ENCODE peak calls at places on chromosomes 3 and 15, in nine cellular contexts. One of them, this sample, is unnamed.

GRCh38 chr3:58249358-58250092 is 11.9 kb downstream of the ABHD6 start:
- DNase-seq in tibial artery: no peak
- DNase-seq in upper lobe of right lung: no peak
- DNase-seq in esophagus squamous epithelium: no peak
- DNase-seq in neural progenitor cell: peak
- DNase-seq in trophoblast cell: no peak
- DNase-seq in astrocyte: no peak
- DNase-seq in cardiac muscle cell: peak
- DNase-seq in K562: no peak
- DNase-seq in this sample: peak

GRCh38 chr3:187684880-187685279 is 14.7 kb upstream of the SST start:
- DNase-seq in tibial artery: no peak
- DNase-seq in upper lobe of right lung: no peak
- DNase-seq in esophagus squamous epithelium: no peak
- DNase-seq in neural progenitor cell: no peak
- DNase-seq in trophoblast cell: peak
- DNase-seq in astrocyte: peak
- DNase-seq in cardiac muscle cell: peak
- DNase-seq in K562: no peak
- DNase-seq in this sample: no peak

GRCh38 chr3:148820885-148821284 is 6.7 kb upstream of the CPB1 start:
- DNase-seq in tibial artery: no peak
- DNase-seq in upper lobe of right lung: no peak
- DNase-seq in esophagus squamous epithelium: no peak
- DNase-seq in neural progenitor cell: no peak
- DNase-seq in trophoblast cell: no peak
- DNase-seq in astrocyte: no peak
- DNase-seq in cardiac muscle cell: no peak
- DNase-seq in K562: no peak
- DNase-seq in this sample: no peak

GRCh38 chr3:149384167-149384566 is 6.7 kb upstream of the TM4SF1 start:
- DNase-seq in tibial artery: no peak
- DNase-seq in upper lobe of right lung: no peak
- DNase-seq in esophagus squamous epithelium: no peak
- DNase-seq in neural progenitor cell: no peak
- DNase-seq in trophoblast cell: no peak
- DNase-seq in astrocyte: no peak
- DNase-seq in cardiac muscle cell: no peak
- DNase-seq in K562: no peak
- DNase-seq in this sample: no peak

GRCh38 chr3:13346481-13347389 is 73.4 kb downstream of the NUP210 start:
- DNase-seq in tibial artery: no peak
- DNase-seq in upper lobe of right lung: no peak
- DNase-seq in esophagus squamous epithelium: no peak
- DNase-seq in neural progenitor cell: peak
- DNase-seq in trophoblast cell: peak
- DNase-seq in astrocyte: no peak
- DNase-seq in cardiac muscle cell: no peak
- DNase-seq in K562: no peak
- DNase-seq in this sample: no peak

GRCh38 chr3:133995264-133995663 is 34.5 kb downstream of the SLCO2A1 start:
- DNase-seq in tibial artery: no peak
- DNase-seq in upper lobe of right lung: no peak
- DNase-seq in esophagus squamous epithelium: no peak
- DNase-seq in neural progenitor cell: no peak
- DNase-seq in trophoblast cell: no peak
- DNase-seq in astrocyte: no peak
- DNase-seq in cardiac muscle cell: no peak
- DNase-seq in K562: no peak
- DNase-seq in this sample: no peak

GRCh38 chr3:4889896-4890295 is 89.3 kb upstream of the BHLHE40 start:
- DNase-seq in tibial artery: no peak
- DNase-seq in upper lobe of right lung: no peak
- DNase-seq in esophagus squamous epithelium: no peak
- DNase-seq in neural progenitor cell: no peak
- DNase-seq in trophoblast cell: no peak
- DNase-seq in astrocyte: peak
- DNase-seq in cardiac muscle cell: peak
- DNase-seq in K562: no peak
- DNase-seq in this sample: no peak

GRCh38 chr15:95329362-95329761 is 1001.1 kb upstream of the NR2F2 start:
- DNase-seq in tibial artery: no peak
- DNase-seq in upper lobe of right lung: no peak
- DNase-seq in esophagus squamous epithelium: no peak
- DNase-seq in neural progenitor cell: no peak
- DNase-seq in trophoblast cell: no peak
- DNase-seq in astrocyte: no peak
- DNase-seq in cardiac muscle cell: no peak
- DNase-seq in K562: no peak
- DNase-seq in this sample: no peak

GRCh38 chr3:31927806-31928205 is 53.3 kb downstream of the OSBPL10 start:
- DNase-seq in tibial artery: no peak
- DNase-seq in upper lobe of right lung: no peak
- DNase-seq in esophagus squamous epithelium: no peak
- DNase-seq in neural progenitor cell: no peak
- DNase-seq in trophoblast cell: no peak
- DNase-seq in astrocyte: no peak
- DNase-seq in cardiac muscle cell: no peak
- DNase-seq in K562: no peak
- DNase-seq in this sample: no peak

GRCh38 chr3:31926543-31926942 is 54.5 kb downstream of the OSBPL10 start:
- DNase-seq in tibial artery: no peak
- DNase-seq in upper lobe of right lung: no peak
- DNase-seq in esophagus squamous epithelium: no peak
- DNase-seq in neural progenitor cell: no peak
- DNase-seq in trophoblast cell: no peak
- DNase-seq in astrocyte: no peak
- DNase-seq in cardiac muscle cell: no peak
- DNase-seq in K562: no peak
- DNase-seq in this sample: no peak

GRCh38 chr3:31934018-31934417 is 47.0 kb downstream of the OSBPL10 start:
- DNase-seq in tibial artery: no peak
- DNase-seq in upper lobe of right lung: no peak
- DNase-seq in esophagus squamous epithelium: no peak
- DNase-seq in neural progenitor cell: no peak
- DNase-seq in trophoblast cell: no peak
- DNase-seq in astrocyte: no peak
- DNase-seq in cardiac muscle cell: peak
- DNase-seq in K562: no peak
- DNase-seq in this sample: no peak

GRCh38 chr3:31932990-31933389 is 48.1 kb downstream of the OSBPL10 start:
- DNase-seq in tibial artery: no peak
- DNase-seq in upper lobe of right lung: no peak
- DNase-seq in esophagus squamous epithelium: no peak
- DNase-seq in neural progenitor cell: no peak
- DNase-seq in trophoblast cell: no peak
- DNase-seq in astrocyte: no peak
- DNase-seq in cardiac muscle cell: no peak
- DNase-seq in K562: no peak
- DNase-seq in this sample: no peak

DNA sequence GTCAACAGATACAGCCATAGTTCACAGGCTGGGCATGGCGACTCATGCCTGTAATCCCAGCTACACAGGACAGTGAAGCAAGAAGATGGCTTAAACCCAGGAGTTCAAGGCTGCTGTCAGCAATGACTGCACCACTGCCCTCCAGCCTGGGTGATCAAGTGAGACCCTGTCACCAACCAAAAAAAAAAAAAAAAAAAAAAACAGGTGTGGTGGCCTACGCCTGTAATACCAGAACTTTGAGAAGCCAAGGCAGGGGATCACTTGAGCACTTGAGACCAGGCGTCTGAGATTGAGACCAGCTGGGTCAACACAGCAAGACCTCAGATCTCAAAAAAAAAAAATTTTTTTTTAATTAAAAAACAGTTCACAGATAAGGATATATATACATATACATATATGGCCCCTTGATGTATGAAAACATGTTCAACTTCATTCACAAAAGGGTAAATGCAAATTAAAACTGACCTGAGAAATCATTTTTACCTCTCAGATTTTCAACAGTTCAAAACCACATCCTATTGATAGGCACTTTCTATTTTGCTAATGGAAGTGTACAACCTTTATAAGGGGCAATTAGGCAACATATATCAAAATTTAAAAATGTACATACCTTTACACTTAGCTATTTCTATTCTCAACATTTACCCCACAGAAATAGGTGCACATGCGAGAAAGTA is 51.1 kb downstream of the OSBPL10 start:
- DNase-seq in tibial artery: no peak
- DNase-seq in upper lobe of right lung: no peak
- DNase-seq in esophagus squamous epithelium: no peak
- DNase-seq in neural progenitor cell: no peak
- DNase-seq in trophoblast cell: no peak
- DNase-seq in astrocyte: no peak
- DNase-seq in cardiac muscle cell: no peak
- DNase-seq in K562: no peak
- DNase-seq in this sample: no peak
- H3K27ac ChIP-seq in tibial artery: no peak
- H3K27ac ChIP-seq in upper lobe of right lung: no peak
- H3K27ac ChIP-seq in esophagus squamous epithelium: no peak
- H3K27ac ChIP-seq in neural progenitor cell: no peak
- H3K27ac ChIP-seq in trophoblast cell: no peak
- H3K27ac ChIP-seq in astrocyte: no peak
- H3K27ac ChIP-seq in cardiac muscle cell: no peak
- H3K27ac ChIP-seq in K562: no peak
- H3K27ac ChIP-seq in this sample: peak

GRCh38 chr15:32852771-32853170 is 135.0 kb downstream of the GREM1 start:
- DNase-seq in tibial artery: no peak
- DNase-seq in upper lobe of right lung: no peak
- DNase-seq in esophagus squamous epithelium: no peak
- DNase-seq in neural progenitor cell: no peak
- DNase-seq in trophoblast cell: peak
- DNase-seq in astrocyte: no peak
- DNase-seq in cardiac muscle cell: no peak
- DNase-seq in K562: no peak
- DNase-seq in this sample: no peak

GRCh38 chr15:32857732-32858131 is 139.9 kb downstream of the GREM1 start:
- DNase-seq in tibial artery: no peak
- DNase-seq in upper lobe of right lung: no peak
- DNase-seq in esophagus squamous epithelium: no peak
- DNase-seq in neural progenitor cell: no peak
- DNase-seq in trophoblast cell: no peak
- DNase-seq in astrocyte: no peak
- DNase-seq in cardiac muscle cell: no peak
- DNase-seq in K562: no peak
- DNase-seq in this sample: no peak

GRCh38 chr15:32853667-32854066 is 135.9 kb downstream of the GREM1 start:
- DNase-seq in tibial artery: no peak
- DNase-seq in upper lobe of right lung: no peak
- DNase-seq in esophagus squamous epithelium: no peak
- DNase-seq in neural progenitor cell: peak
- DNase-seq in trophoblast cell: no peak
- DNase-seq in astrocyte: no peak
- DNase-seq in cardiac muscle cell: no peak
- DNase-seq in K562: no peak
- DNase-seq in this sample: no peak

GRCh38 chr15:32856753-32857152 is 138.9 kb downstream of the GREM1 start:
- DNase-seq in tibial artery: no peak
- DNase-seq in upper lobe of right lung: no peak
- DNase-seq in esophagus squamous epithelium: no peak
- DNase-seq in neural progenitor cell: no peak
- DNase-seq in trophoblast cell: peak
- DNase-seq in astrocyte: peak
- DNase-seq in cardiac muscle cell: peak
- DNase-seq in K562: no peak
- DNase-seq in this sample: no peak

DNA sequence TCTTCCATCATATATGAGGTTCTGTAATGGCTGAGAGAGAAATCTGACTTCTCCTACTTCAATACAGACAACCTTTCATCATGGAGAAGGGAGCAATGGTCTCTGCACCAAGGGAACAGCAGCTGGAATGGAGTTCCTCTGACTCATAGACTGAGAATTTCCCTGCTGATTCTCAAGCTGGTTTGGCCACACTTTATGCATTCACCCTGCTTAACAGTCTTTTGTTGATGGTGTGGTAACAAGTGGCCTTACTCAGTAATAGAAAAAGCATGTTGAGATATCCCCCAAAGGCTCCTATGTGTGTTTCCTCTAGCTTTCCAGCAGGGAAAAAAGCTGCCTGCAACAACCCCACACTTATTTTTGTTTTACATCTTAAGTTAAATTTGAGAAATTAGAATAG is 138.1 kb downstream of the GREM1 start:
- DNase-seq in tibial artery: no peak
- DNase-seq in upper lobe of right lung: no peak
- DNase-seq in esophagus squamous epithelium: no peak
- DNase-seq in neural progenitor cell: no peak
- DNase-seq in trophoblast cell: peak
- DNase-seq in astrocyte: peak
- DNase-seq in cardiac muscle cell: peak
- DNase-seq in K562: no peak
- DNase-seq in this sample: no peak
- H3K27ac ChIP-seq in tibial artery: peak
- H3K27ac ChIP-seq in upper lobe of right lung: no peak
- H3K27ac ChIP-seq in esophagus squamous epithelium: no peak
- H3K27ac ChIP-seq in neural progenitor cell: no peak
- H3K27ac ChIP-seq in trophoblast cell: peak
- H3K27ac ChIP-seq in astrocyte: peak
- H3K27ac ChIP-seq in cardiac muscle cell: no peak
- H3K27ac ChIP-seq in K562: no peak
- H3K27ac ChIP-seq in this sample: no peak

DNA sequence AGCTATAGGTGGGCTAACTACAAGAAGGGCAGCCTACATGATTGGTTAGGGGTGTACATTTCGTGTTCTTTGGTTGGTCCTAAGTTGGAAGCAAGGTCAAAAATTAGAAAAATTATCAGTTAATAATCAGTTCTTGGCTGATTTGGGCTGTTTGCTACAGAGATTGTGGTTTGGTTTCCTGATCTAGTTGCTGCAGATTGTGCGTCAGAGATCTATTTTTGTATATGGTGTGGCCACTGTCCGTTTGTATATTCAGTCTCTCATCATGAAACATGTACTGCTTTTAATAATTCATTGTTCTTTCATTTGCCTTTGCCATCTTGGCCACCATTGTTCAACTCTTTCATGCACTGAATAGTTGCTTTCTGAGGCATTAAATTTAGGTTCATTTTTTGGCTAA is 80.9 kb downstream of the LRRC3B start:
- DNase-seq in tibial artery: no peak
- DNase-seq in upper lobe of right lung: no peak
- DNase-seq in esophagus squamous epithelium: no peak
- DNase-seq in neural progenitor cell: no peak
- DNase-seq in trophoblast cell: no peak
- DNase-seq in astrocyte: no peak
- DNase-seq in cardiac muscle cell: no peak
- DNase-seq in K562: no peak
- DNase-seq in this sample: no peak
- H3K27ac ChIP-seq in tibial artery: no peak
- H3K27ac ChIP-seq in upper lobe of right lung: no peak
- H3K27ac ChIP-seq in esophagus squamous epithelium: no peak
- H3K27ac ChIP-seq in neural progenitor cell: no peak
- H3K27ac ChIP-seq in trophoblast cell: no peak
- H3K27ac ChIP-seq in astrocyte: no peak
- H3K27ac ChIP-seq in cardiac muscle cell: no peak
- H3K27ac ChIP-seq in K562: no peak
- H3K27ac ChIP-seq in this sample: no peak

DNA sequence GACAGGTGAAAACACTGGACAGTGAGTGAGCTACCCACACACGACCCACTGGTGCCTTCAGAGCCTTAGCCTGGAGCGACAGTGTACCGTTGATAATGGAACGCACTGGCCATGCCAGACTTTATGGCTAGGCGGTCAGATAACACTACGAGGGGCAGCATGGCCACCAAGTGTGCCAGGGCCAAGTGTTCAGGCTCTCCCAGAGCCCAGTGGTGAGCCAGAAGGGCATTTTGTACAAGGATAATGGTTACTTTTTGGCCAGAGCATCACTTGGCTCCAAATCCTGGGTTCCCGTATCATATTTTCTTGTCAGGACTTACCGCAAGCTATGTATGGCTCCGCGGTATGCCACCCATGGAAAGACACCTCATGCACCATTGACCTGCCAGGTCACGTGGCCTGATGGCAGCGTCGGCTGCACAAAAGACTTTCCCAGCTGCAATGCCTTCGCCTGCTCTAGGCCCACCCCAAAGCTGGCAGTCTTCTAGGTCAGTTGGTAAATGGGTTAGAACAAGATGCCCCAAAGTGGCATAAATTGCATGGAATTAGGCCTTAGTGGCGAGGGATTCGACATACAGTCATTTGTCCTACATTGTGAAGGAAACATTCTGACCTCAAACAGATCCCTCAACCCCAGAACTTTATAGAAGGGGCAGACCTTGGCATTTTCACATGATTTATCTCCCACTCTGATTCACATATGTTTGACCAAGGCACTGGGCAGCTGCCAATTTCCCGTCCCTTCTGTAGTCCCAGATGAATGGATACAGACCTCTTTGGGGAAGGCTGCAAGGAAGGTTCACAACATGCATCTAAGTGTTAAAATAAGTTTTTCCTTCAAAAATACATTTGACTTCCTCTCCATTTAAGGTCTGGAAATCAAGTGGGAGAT is 12.2 kb upstream of the SLC28A1 start:
- DNase-seq in tibial artery: no peak
- DNase-seq in upper lobe of right lung: no peak
- DNase-seq in esophagus squamous epithelium: no peak
- DNase-seq in neural progenitor cell: no peak
- DNase-seq in trophoblast cell: no peak
- DNase-seq in astrocyte: peak
- DNase-seq in cardiac muscle cell: peak
- DNase-seq in K562: no peak
- DNase-seq in this sample: no peak
- H3K27ac ChIP-seq in tibial artery: peak
- H3K27ac ChIP-seq in upper lobe of right lung: no peak
- H3K27ac ChIP-seq in esophagus squamous epithelium: no peak
- H3K27ac ChIP-seq in neural progenitor cell: no peak
- H3K27ac ChIP-seq in trophoblast cell: no peak
- H3K27ac ChIP-seq in astrocyte: no peak
- H3K27ac ChIP-seq in cardiac muscle cell: peak
- H3K27ac ChIP-seq in K562: no peak
- H3K27ac ChIP-seq in this sample: no peak

This sample was measured in Peyer's patch.